ENCODE peak calls at places on chromosome X, in eight cellular contexts. Z, C, D, Y, P, Q, L and J are unnamed samples.

GRCh38 chrX:131677655-131678628 is 134.1 kb downstream of the OR13H1 start:
- DNase-seq in Q (peak), P (peak), Y (no peak), Z (peak), L (peak), D (peak), C (peak), J (peak)

GRCh38 chrX:48937065-48937907 is 18.5 kb upstream of the PIM2 start:
- DNase-seq in L (no peak), Y (no peak), Q (peak), C (peak), P (no peak), Z (peak), D (peak), J (no peak)

GRCh38 chrX:151773434-151773833 is 38.9 kb downstream of the CNGA2 start:
- DNase-seq in Q (no peak), P (no peak), D (no peak), C (no peak), Y (no peak), Z (no peak), L (no peak), J (no peak)

GRCh38 chrX:12076046-12076445 is 62.2 kb upstream of the FRMPD4 start:
- DNase-seq in Q (no peak), C (no peak), P (peak), L (no peak), Z (peak), Y (no peak), D (no peak), J (no peak)

GRCh38 chrX:120468071-120468470 is 1.0 kb downstream of the LAMP2 start:
- DNase-seq in Y (no peak), Z (peak), Q (no peak), P (no peak), C (no peak), D (no peak), L (no peak), J (no peak)

GRCh38 chrX:14817559-14817958 is 55.3 kb downstream of the FANCB start:
- DNase-seq in C (no peak), Y (no peak), D (no peak), L (no peak), Q (no peak), Z (no peak), P (no peak), J (no peak)

GRCh38 chrX:68692651-68693050 is 45.2 kb downstream of the STARD8 start:
- DNase-seq in Z (no peak), L (no peak), Y (no peak), Q (no peak), P (no peak), C (no peak), D (no peak), J (no peak)

GRCh38 chrX:71214604-71215334 is 8.3 kb upstream of the GJB1 start:
- DNase-seq in Q (no peak), C (no peak), Z (no peak), P (no peak), D (no peak), Y (no peak), L (no peak), J (no peak)

GRCh38 chrX:126701380-126701779 is 118.1 kb upstream of the PRR32 start:
- DNase-seq in Q (no peak), L (no peak), C (no peak), D (no peak), Z (no peak), Y (no peak), P (no peak), J (no peak)

GRCh38 chrX:65697173-65697572 is 29.7 kb downstream of the MSN start:
- DNase-seq in Q (no peak), Y (no peak), C (no peak), D (no peak), L (no peak), P (peak), Z (no peak), J (no peak)

GRCh38 chrX:39953879-39954278 is 143.9 kb downstream of the BCOR start:
- DNase-seq in Q (no peak), C (peak), Y (no peak), Z (peak), L (no peak), P (peak), D (no peak), J (peak)

GRCh38 chrX:124504106-124504983 is 158.0 kb downstream of the SH2D1A start:
- DNase-seq in P (no peak), Z (no peak), L (no peak), Q (no peak), Y (no peak), C (no peak), D (no peak), J (no peak)

GRCh38 chrX:3384330-3384729 is 37.9 kb upstream of the MXRA5 start:
- DNase-seq in Y (no peak), Q (no peak), C (no peak), L (no peak), D (no peak), Z (no peak), P (no peak), J (no peak)

GRCh38 chrX:129932792-129933321 is 26.9 kb downstream of the UTP14A start:
- DNase-seq in C (peak), D (no peak), Q (no peak), P (peak), L (no peak), Y (no peak), Z (peak), J (peak)

GRCh38 chrX:56564182-56564885 is 907 bp downstream of the UBQLN2 start:
- DNase-seq in C (peak), Q (peak), P (peak), D (no peak), L (peak), Z (peak), Y (no peak), J (peak)

GRCh38 chrX:49103637-49104036 is 19.9 kb downstream of the GPKOW start:
- DNase-seq in D (no peak), Y (no peak), Q (no peak), C (no peak), L (no peak), P (peak), Z (no peak), J (no peak)

GRCh38 chrX:125137521-125137920 is 182.2 kb upstream of the TEX13C start:
- DNase-seq in Q (no peak), Z (no peak), C (no peak), P (no peak), L (no peak), D (no peak), Y (no peak), J (no peak)

GRCh38 chrX:9785944-9786741 is at the start of gene SHROOM2:
- DNase-seq in C (peak), D (no peak), L (no peak), Z (peak), Q (no peak), Y (no peak), P (peak), J (no peak)

GRCh38 chrX:39753296-39753996 is 344.3 kb downstream of the BCOR start:
- DNase-seq in Z (peak), D (no peak), Y (no peak), C (peak), P (peak), Q (no peak), L (no peak), J (no peak)

GRCh38 chrX:74420194-74421035 is 878 bp upstream of the SLC16A2 start:
- DNase-seq in L (peak), Z (peak), C (no peak), Y (no peak), Q (no peak), D (no peak), P (peak), J (peak)

GRCh38 chrX:103730147-103730546 is 19.4 kb downstream of the TMEM31 start:
- DNase-seq in D (no peak), C (no peak), Y (no peak), P (peak), L (no peak), Q (no peak), Z (no peak), J (no peak)

GRCh38 chrX:151970661-151971060 is 3.8 kb downstream of the GABRE start:
- DNase-seq in Y (no peak), Q (no peak), D (no peak), Z (peak), C (no peak), L (no peak), P (peak), J (peak)

GRCh38 chrX:24479924-24480722 is 15.0 kb downstream of the PDK3 start:
- DNase-seq in Y (no peak), C (no peak), L (peak), Z (peak), Q (peak), P (peak), D (peak), J (no peak)

GRCh38 chrX:20529711-20530110 is 263.0 kb upstream of the RPS6KA3 start:
- DNase-seq in Y (no peak), Q (no peak), L (no peak), Z (no peak), D (no peak), C (no peak), P (no peak), J (no peak)

GRCh38 chrX:107025538-107025937 is 25.5 kb upstream of the MORC4 start:
- DNase-seq in D (no peak), Y (no peak), C (peak), P (peak), Q (peak), Z (peak), L (peak), J (peak)

GRCh38 chrX:11461181-11462001 is 168.2 kb downstream of the AMELX start:
- DNase-seq in Z (peak), P (peak), Q (no peak), Y (no peak), L (no peak), C (peak), D (no peak), J (peak)

GRCh38 chrX:3262906-3263305 is 83.5 kb downstream of the MXRA5 start:
- DNase-seq in Q (no peak), Z (peak), Y (no peak), P (peak), C (no peak), D (no peak), L (no peak), J (peak)

GRCh38 chrX:153648358-153649177 is 1.6 kb downstream of the DUSP9 start:
- DNase-seq in P (no peak), C (no peak), D (no peak), Y (no peak), Z (no peak), L (no peak), Q (no peak), J (no peak)

GRCh38 chrX:53704294-53704693 is 17.8 kb upstream of the HUWE1 start:
- DNase-seq in Z (no peak), L (no peak), C (no peak), D (no peak), Y (no peak), P (no peak), Q (peak), J (no peak)

GRCh38 chrX:6067600-6067999 is 161.1 kb downstream of the NLGN4X start:
- DNase-seq in L (no peak), P (no peak), Z (no peak), D (no peak), Q (no peak), C (no peak), Y (no peak), J (no peak)

GRCh38 chrX:68847172-68847571 is 18.4 kb downstream of the EFNB1 start:
- DNase-seq in P (no peak), Q (no peak), Z (no peak), D (no peak), Y (no peak), L (no peak), C (no peak), J (no peak)

GRCh38 chrX:1554469-1555210 is 17.7 kb upstream of the P2RY8 start:
- DNase-seq in Q (no peak), P (no peak), L (no peak), D (peak), C (no peak), Y (no peak), Z (no peak), J (no peak)

GRCh38 chrX:21745756-21746155 is 12.2 kb downstream of the SMPX start:
- DNase-seq in L (no peak), C (peak), D (peak), Y (no peak), Z (peak), P (peak), Q (peak), J (peak)

GRCh38 chrX:54042609-54043010 is 1.7 kb downstream of the PHF8 start:
- DNase-seq in L (peak), Z (peak), C (peak), D (peak), Y (no peak), Q (peak), P (peak), J (peak)